ENCODE peak calls at places on chromosomes 1 and 21, in nine cellular contexts. B, V, Q, P, G, J, H, M and N are unnamed samples.

GRCh38 chr1:10195570-10195969 is 14.8 kb upstream of the KIF1B start:
- DNase-seq in B (no peak), V (no peak), Q (no peak), P (no peak), G (no peak), J (no peak), H (no peak), M (no peak), N (no peak)

GRCh38 chr1:94621802-94622201 is 80.2 kb upstream of the F3 start:
- DNase-seq in B (no peak), V (no peak), Q (no peak), P (no peak), G (no peak), J (no peak), H (no peak), M (no peak), N (no peak)

GRCh38 chr1:117405042-117405441 is 37.8 kb downstream of the MAN1A2 start:
- DNase-seq in B (no peak), V (no peak), Q (no peak), P (no peak), G (no peak), J (no peak), H (no peak), M (no peak), N (no peak)

GRCh38 chr1:165053273-165053835 is 303.2 kb downstream of the LMX1A start:
- DNase-seq in B (no peak), V (no peak), Q (no peak), P (no peak), G (no peak), J (no peak), H (no peak), M (no peak), N (no peak)

GRCh38 chr1:224623743-224624333 is 7.7 kb downstream of the CNIH3 start:
- DNase-seq in B (no peak), V (no peak), Q (no peak), P (no peak), G (no peak), J (peak), H (no peak), M (no peak), N (peak)

GRCh38 chr1:67162954-67163353 is 3.3 kb upstream of the IL23R start:
- DNase-seq in B (no peak), V (no peak), Q (no peak), P (no peak), G (no peak), J (no peak), H (no peak), M (no peak), N (no peak)

GRCh38 chr1:9561429-9561828 is 22.2 kb downstream of the SLC25A33 start:
- DNase-seq in B (peak), V (no peak), Q (no peak), P (no peak), G (peak), J (peak), H (peak), M (no peak), N (peak)

GRCh38 chr1:241834733-241835377 is 13.1 kb upstream of the EXO1 start:
- DNase-seq in B (no peak), V (no peak), Q (no peak), P (no peak), G (no peak), J (peak), H (no peak), M (peak), N (peak)

GRCh38 chr21:15140321-15141019 is 75.7 kb upstream of the NRIP1 start:
- DNase-seq in B (peak), V (no peak), Q (no peak), P (no peak), G (no peak), J (no peak), H (no peak), M (peak), N (no peak)

GRCh38 chr1:26696645-26697440 is 1.0 kb downstream of the ARID1A start:
- DNase-seq in B (peak), V (peak), Q (no peak), P (no peak), G (peak), J (peak), H (peak), M (no peak), N (peak)

GRCh38 chr1:62285984-62286481 is 33.2 kb downstream of the KANK4 start:
- DNase-seq in B (no peak), V (no peak), Q (no peak), P (no peak), G (no peak), J (no peak), H (no peak), M (no peak), N (no peak)

GRCh38 chr1:24222778-24223177 is 35.7 kb upstream of the IFNLR1 start:
- DNase-seq in B (no peak), V (no peak), Q (no peak), P (no peak), G (no peak), J (no peak), H (no peak), M (no peak), N (no peak)

GRCh38 chr1:113246929-113247328 is 143.4 kb upstream of the MAGI3 start:
- DNase-seq in B (no peak), V (no peak), Q (no peak), P (no peak), G (no peak), J (no peak), H (no peak), M (no peak), N (no peak)

GRCh38 chr1:27598902-27599528 is 4.9 kb downstream of the AHDC1 start:
- DNase-seq in B (peak), V (peak), Q (no peak), P (no peak), G (peak), J (peak), H (peak), M (no peak), N (peak)

GRCh38 chr1:174637487-174637886 is 189.7 kb downstream of the GPR52 start:
- DNase-seq in B (no peak), V (no peak), Q (no peak), P (no peak), G (no peak), J (no peak), H (no peak), M (no peak), N (no peak)

GRCh38 chr1:229563701-229564100 is 5.2 kb upstream of the ABCB10 start:
- DNase-seq in B (no peak), V (peak), Q (no peak), P (no peak), G (no peak), J (peak), H (no peak), M (no peak), N (no peak)

GRCh38 chr1:226349801-226350503 is 41.0 kb upstream of the LIN9 start:
- DNase-seq in B (no peak), V (no peak), Q (no peak), P (no peak), G (peak), J (peak), H (peak), M (no peak), N (peak)

GRCh38 chr1:107787299-107787698 is 177.7 kb downstream of the VAV3 start:
- DNase-seq in B (no peak), V (no peak), Q (no peak), P (no peak), G (no peak), J (peak), H (no peak), M (no peak), N (peak)

GRCh38 chr1:231420959-231421615 is 1.0 kb downstream of the EGLN1 start:
- DNase-seq in B (peak), V (peak), Q (peak), P (peak), G (peak), J (peak), H (peak), M (no peak), N (peak)

DNA sequence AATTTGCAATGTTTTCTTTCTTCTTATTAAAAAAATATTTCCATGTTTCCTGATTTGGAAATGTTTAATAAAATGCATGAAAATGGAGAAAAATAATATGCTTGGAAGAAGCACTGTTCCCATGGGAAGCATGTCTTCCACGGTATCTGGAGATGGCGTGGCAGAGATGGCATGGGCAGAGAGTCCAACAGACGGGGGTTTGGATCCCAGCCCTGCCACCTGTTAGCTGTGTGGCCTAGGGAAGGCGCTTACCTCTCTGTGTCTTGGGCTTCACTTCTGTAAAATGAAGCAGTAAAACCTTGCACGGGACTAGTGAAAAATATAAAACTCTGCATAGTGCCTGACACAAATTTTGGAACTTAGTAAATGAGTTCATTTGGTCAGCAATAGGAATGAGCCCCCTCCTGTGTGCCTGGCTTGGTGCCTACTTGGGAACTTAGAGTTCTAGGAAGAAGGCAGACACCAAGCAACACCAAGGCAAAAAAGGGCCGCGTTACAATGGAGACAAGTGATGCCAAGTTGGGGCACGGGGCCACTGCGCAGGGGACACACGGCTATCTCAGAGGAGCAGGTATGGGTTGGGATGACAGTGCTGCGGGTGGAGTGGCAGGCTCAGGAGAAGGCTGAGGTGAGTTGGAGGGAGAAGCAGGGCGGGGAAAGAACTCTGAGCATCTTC is 124.2 kb downstream of the KCNN3 start:
- DNase-seq in B (no peak), V (no peak), Q (no peak), P (no peak), G (no peak), J (no peak), H (no peak), M (no peak), N (no peak)
- TF ChIP-seq POLR2A in B (no peak), V (no peak), Q (no peak), P (no peak), G (no peak), J (no peak), H (no peak), M (no peak), N (no peak)

DNA sequence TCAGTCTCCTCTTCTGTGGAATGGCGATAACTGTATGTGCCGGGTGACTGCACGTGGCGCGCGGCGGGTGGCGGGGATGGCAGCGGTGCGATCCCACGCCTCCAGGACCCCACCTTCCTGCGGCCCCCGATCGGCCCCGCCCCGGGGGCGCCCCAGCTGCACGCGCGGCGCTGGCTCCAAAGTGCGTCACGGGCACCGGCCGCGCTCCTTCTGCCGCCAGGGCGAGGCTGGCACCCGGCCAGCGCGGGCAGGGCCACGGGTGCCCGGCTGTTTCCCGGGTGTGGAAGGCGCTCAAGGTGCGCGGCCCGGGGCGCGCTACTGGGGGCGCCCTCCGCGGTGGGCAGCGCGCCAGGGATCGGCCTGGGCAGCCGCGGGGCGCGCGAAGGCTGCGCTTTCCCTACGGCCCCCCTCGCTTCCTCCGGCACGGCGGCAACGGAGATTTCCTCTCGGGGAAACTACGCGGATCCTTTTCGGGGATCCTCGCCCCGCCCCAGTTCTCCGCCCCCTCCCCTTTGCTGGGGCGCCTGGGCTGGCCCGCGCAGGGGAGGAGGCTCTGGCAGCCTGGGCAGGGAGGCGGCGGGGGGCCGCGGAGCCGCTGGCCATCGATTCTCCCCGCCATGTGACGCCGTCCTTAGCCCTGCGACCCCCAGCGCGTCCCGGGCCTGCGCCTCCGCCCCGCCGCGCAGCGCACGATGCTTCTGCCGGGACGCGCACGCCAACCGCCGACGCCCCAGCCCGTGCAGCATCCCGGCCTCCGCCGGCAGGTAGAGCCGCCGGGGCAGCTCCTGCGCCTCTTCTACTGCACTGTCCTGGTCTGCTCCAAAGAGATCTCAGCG is at the start of gene EVA1C:
- DNase-seq in B (peak), V (peak), Q (peak), P (no peak), G (peak), J (no peak), H (peak), M (peak), N (peak)
- TF ChIP-seq POLR2A in B (no peak), V (no peak), Q (no peak), P (no peak), G (no peak), J (no peak), H (peak), M (peak), N (no peak)

GRCh38 chr1:11938722-11939526 is 4.4 kb downstream of the PLOD1 start:
- DNase-seq in B (no peak), V (peak), Q (no peak), P (no peak), G (peak), J (no peak), H (no peak), M (no peak), N (no peak)

GRCh38 chr1:11930571-11931445 is 3.7 kb upstream of the PLOD1 start:
- DNase-seq in B (no peak), V (peak), Q (no peak), P (no peak), G (no peak), J (peak), H (no peak), M (no peak), N (no peak)

GRCh38 chr1:11935040-11935378 is 492 bp downstream of the PLOD1 start:
- DNase-seq in B (no peak), V (no peak), Q (no peak), P (no peak), G (no peak), J (no peak), H (no peak), M (no peak), N (no peak)

GRCh38 chr1:11931845-11932244 is 2.7 kb upstream of the PLOD1 start:
- DNase-seq in B (no peak), V (no peak), Q (no peak), P (no peak), G (no peak), J (no peak), H (no peak), M (no peak), N (no peak)

DNA sequence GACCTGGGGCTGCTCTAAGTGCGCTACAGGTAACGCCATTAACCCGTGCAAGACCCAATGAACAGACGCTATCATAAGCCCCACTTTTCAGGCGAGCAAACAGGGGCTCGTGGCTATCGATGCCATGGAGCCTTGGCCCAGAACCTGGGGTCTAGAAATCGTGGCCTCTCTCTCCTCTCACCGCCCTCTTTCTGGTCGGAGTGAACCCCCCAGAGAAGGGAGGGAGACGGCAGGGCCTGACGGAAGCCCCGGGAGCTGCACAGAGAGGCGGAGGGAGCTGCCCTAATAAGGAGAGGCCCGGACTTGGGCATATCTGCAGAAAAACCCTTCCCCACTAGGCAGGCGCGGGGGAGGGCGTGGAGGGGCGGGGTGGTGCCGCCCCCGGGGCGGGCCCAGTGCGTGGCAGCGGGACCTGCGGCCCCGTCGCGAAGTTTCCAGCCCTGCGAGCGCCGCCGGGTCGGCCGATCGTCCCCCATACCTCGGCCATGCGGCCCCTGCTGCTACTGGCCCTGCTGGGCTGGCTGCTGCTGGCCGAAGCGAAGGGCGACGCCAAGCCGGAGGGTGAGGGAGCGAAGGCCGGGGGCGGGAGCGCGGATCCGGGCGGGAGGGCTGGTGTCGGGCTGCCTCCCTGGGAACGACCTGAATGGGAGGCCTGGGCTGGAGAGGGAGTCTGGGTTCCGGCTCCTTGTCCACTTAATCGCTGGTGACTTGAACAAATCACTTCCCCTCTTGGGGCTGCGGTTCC is at the start of gene PLOD1:
- DNase-seq in B (peak), V (peak), Q (peak), P (peak), G (peak), J (peak), H (peak), M (peak), N (peak)
- TF ChIP-seq POLR2A in B (peak), V (peak), Q (no peak), P (no peak), G (peak), J (peak), H (no peak), M (peak), N (peak)

GRCh38 chr21:45643021-45643980 is at the start of gene PCBP3:
- DNase-seq in B (peak), V (peak), Q (peak), P (peak), G (peak), J (peak), H (peak), M (peak), N (peak)
- TF ChIP-seq POLR2A in B (peak), V (no peak), Q (no peak), P (no peak), G (no peak), J (peak), H (no peak), M (peak), N (no peak)

GRCh38 chr1:234658143-234658542 is 48.2 kb upstream of the IRF2BP2 start:
- DNase-seq in B (no peak), V (no peak), Q (peak), P (no peak), G (no peak), J (no peak), H (no peak), M (no peak), N (no peak)
- TF ChIP-seq POLR2A in B (no peak), V (no peak), Q (no peak), P (no peak), G (no peak), J (no peak), H (no peak), M (no peak), N (no peak)